ENCODE peak calls at places on chromosome 7, in ten cellular contexts. O is brain microvascular endothelial cell; K is ELR; A is AG08396; F is HCEC 1CT; U is astrocyte of the hippocampus; Z is body of pancreas; P is cardiac muscle cell; C is stimulated activated CD8-positive, alpha-beta memory T cell treated with anti-CD3 and anti-CD28 coated beads, Interleukin-12 subunit alpha, Interleukin-12 subunit beta, amount 100 ng/mL, for 1 hour; Q is GM13977. W is an unnamed sample.

GRCh38 chr7:70384891-70385290 is 747.1 kb upstream of the GALNT17 start:
- DNase-seq in Z (no peak), P (peak), C (no peak), K (no peak), O (peak), F (no peak), Q (no peak), U (peak), A (peak), W (peak)

GRCh38 chr7:4091767-4092166 is 590.3 kb upstream of the FOXK1 start:
- DNase-seq in U (no peak), O (no peak), C (no peak), F (no peak), K (peak), A (no peak), Z (no peak), Q (no peak), P (no peak), W (peak)

GRCh38 chr7:105224884-105225651 is 163.7 kb downstream of the SRPK2 start:
- DNase-seq in P (peak), F (peak), U (peak), K (peak), Z (peak), Q (peak), C (no peak), A (peak), O (peak), W (peak)

GRCh38 chr7:130910949-130911944 is 177.2 kb upstream of the KLF14 start:
- DNase-seq in C (no peak), Z (no peak), O (peak), A (no peak), P (peak), U (peak), F (peak), Q (no peak), K (peak), W (peak)

GRCh38 chr7:149809215-149809614 is 29.0 kb upstream of the ZNF862 start:
- DNase-seq in O (no peak), K (no peak), C (no peak), F (no peak), P (no peak), U (no peak), A (no peak), Z (peak), Q (no peak), W (no peak)

GRCh38 chr7:132359746-132360145 is 216.5 kb downstream of the PLXNA4 start:
- DNase-seq in U (no peak), K (no peak), A (no peak), O (no peak), F (no peak), Z (no peak), P (no peak), C (no peak), Q (no peak), W (no peak)

GRCh38 chr7:14023342-14023741 is 33.9 kb upstream of the ETV1 start:
- DNase-seq in C (no peak), U (no peak), Q (no peak), Z (no peak), O (no peak), P (no peak), K (no peak), A (no peak), F (no peak), W (no peak)

GRCh38 chr7:129017264-129017663 is 37.6 kb downstream of the TNPO3 start:
- DNase-seq in Z (no peak), Q (no peak), P (no peak), U (no peak), K (peak), A (no peak), O (no peak), C (no peak), F (no peak), W (no peak)

GRCh38 chr7:1057416-1058291 is 13.3 kb downstream of the GPR146 start:
- DNase-seq in F (no peak), P (no peak), Q (no peak), A (no peak), Z (no peak), U (no peak), K (no peak), C (no peak), O (no peak), W (no peak)

GRCh38 chr7:132551928-132552327 is 24.3 kb downstream of the PLXNA4 start:
- DNase-seq in C (no peak), P (no peak), U (no peak), Z (no peak), F (no peak), O (no peak), Q (no peak), A (no peak), K (no peak), W (no peak)

GRCh38 chr7:27210441-27211083 is 10.7 kb upstream of the HOXA13 start:
- DNase-seq in A (peak), U (peak), C (no peak), F (no peak), Q (peak), Z (no peak), K (peak), P (peak), O (peak), W (peak)

GRCh38 chr7:76047305-76047810 is 442 bp downstream of the STYXL1 start:
- DNase-seq in U (no peak), K (no peak), C (no peak), A (peak), P (peak), O (no peak), Z (no peak), F (no peak), Q (peak), W (no peak)

GRCh38 chr7:117873056-117873932 is at the start of gene CTTNBP2:
- DNase-seq in F (peak), K (peak), A (peak), Z (peak), U (peak), O (peak), P (peak), Q (peak), C (no peak), W (peak)

GRCh38 chr7:116571552-116571951 is 46.7 kb downstream of the CAV1 start:
- DNase-seq in A (no peak), C (no peak), U (no peak), P (no peak), F (no peak), K (no peak), Z (no peak), O (no peak), Q (no peak), W (peak)

GRCh38 chr7:16660702-16661464 is 14.9 kb downstream of the BZW2 start:
- DNase-seq in Q (no peak), O (no peak), Z (no peak), P (peak), C (no peak), F (peak), K (peak), U (peak), A (peak), W (peak)

GRCh38 chr7:22333680-22334141 is 23.2 kb downstream of the RAPGEF5 start:
- DNase-seq in Q (no peak), K (no peak), P (no peak), A (no peak), F (no peak), C (no peak), U (no peak), Z (peak), O (no peak), W (no peak)

GRCh38 chr7:132002343-132002968 is 446.0 kb upstream of the PODXL start:
- DNase-seq in O (no peak), K (no peak), U (no peak), P (no peak), Z (no peak), F (no peak), Q (no peak), A (no peak), C (no peak), W (peak)

GRCh38 chr7:157017639-157018327 is 7.3 kb upstream of the MNX1 start:
- DNase-seq in O (no peak), C (no peak), P (no peak), Z (no peak), K (no peak), F (no peak), A (no peak), Q (peak), U (no peak), W (no peak)

GRCh38 chr7:20466425-20467125 is 135.9 kb downstream of the ITGB8 start:
- DNase-seq in O (no peak), Q (no peak), K (no peak), Z (no peak), F (no peak), A (no peak), P (no peak), U (no peak), C (no peak), W (no peak)

GRCh38 chr7:4613855-4614548 is 68.1 kb upstream of the FOXK1 start:
- DNase-seq in U (peak), Q (no peak), A (peak), Z (no peak), C (no peak), P (peak), F (no peak), K (peak), O (peak), W (peak)

GRCh38 chr7:75931676-75932075 is 16.7 kb downstream of the POR start:
- DNase-seq in P (no peak), F (no peak), A (no peak), K (no peak), C (no peak), Z (no peak), U (no peak), Q (no peak), O (no peak), W (no peak)

GRCh38 chr7:41693150-41693997 is 9.5 kb downstream of the INHBA start:
- DNase-seq in A (no peak), U (no peak), Z (no peak), P (peak), C (no peak), Q (no peak), K (peak), F (peak), O (no peak), W (no peak)

GRCh38 chr7:55573526-55573925 is 1.2 kb upstream of the VOPP1 start:
- DNase-seq in P (peak), Z (no peak), K (peak), F (peak), C (no peak), Q (no peak), U (peak), A (peak), O (no peak), W (peak)

GRCh38 chr7:21946228-21946709 is 570 bp upstream of the CDCA7L start:
- DNase-seq in Q (no peak), F (peak), A (no peak), O (no peak), U (no peak), C (no peak), K (peak), Z (no peak), P (no peak), W (no peak)

GRCh38 chr7:1733206-1733907 is 63.3 kb downstream of the ELFN1 start:
- DNase-seq in Q (no peak), K (no peak), P (no peak), U (no peak), F (no peak), C (no peak), O (no peak), Z (no peak), A (no peak), W (no peak)

GRCh38 chr7:155277385-155277994 is 20.2 kb upstream of the INSIG1 start:
- DNase-seq in A (no peak), Q (no peak), U (no peak), K (peak), F (peak), O (no peak), C (no peak), Z (no peak), P (no peak), W (no peak)

GRCh38 chr7:50308301-50309129 is 4.0 kb downstream of the IKZF1 start:
- DNase-seq in C (no peak), Q (no peak), O (no peak), U (no peak), A (no peak), K (no peak), F (no peak), Z (no peak), P (no peak), W (no peak)

GRCh38 chr7:138563808-138564207 is 103.7 kb downstream of the TRIM24 start:
- DNase-seq in Z (no peak), C (no peak), F (no peak), P (no peak), A (no peak), Q (no peak), U (no peak), K (no peak), O (no peak), W (no peak)

GRCh38 chr7:137846588-137847417 is at the start of gene DGKI:
- DNase-seq in P (peak), Q (peak), K (peak), C (no peak), O (no peak), U (peak), Z (no peak), F (no peak), A (peak), W (no peak)

GRCh38 chr7:149787428-149788299 is 14.3 kb upstream of the ZNF467 start:
- DNase-seq in Q (no peak), F (no peak), O (no peak), P (peak), C (no peak), U (no peak), K (peak), Z (peak), A (no peak), W (no peak)

GRCh38 chr7:1919539-1920265 is 249.6 kb downstream of the ELFN1 start:
- DNase-seq in K (no peak), A (peak), O (no peak), Z (peak), P (no peak), F (no peak), Q (no peak), U (no peak), C (no peak), W (no peak)

GRCh38 chr7:139626817-139627216 is 103.3 kb downstream of the CLEC2L start:
- DNase-seq in K (no peak), F (no peak), P (no peak), Q (no peak), C (no peak), O (no peak), A (no peak), Z (no peak), U (no peak), W (no peak)

GRCh38 chr7:74334026-74334425 is 44.8 kb downstream of the CLIP2 start:
- DNase-seq in O (peak), P (peak), Q (no peak), U (peak), Z (no peak), C (no peak), K (peak), F (peak), A (no peak), W (peak)

GRCh38 chr7:95577137-95577536 is 19.2 kb downstream of the PDK4 start:
- DNase-seq in A (no peak), K (peak), Q (no peak), Z (no peak), P (no peak), F (no peak), U (no peak), C (no peak), O (no peak), W (peak)

GRCh38 chr7:114533151-114533550 is 118.5 kb downstream of the FOXP2 start:
- DNase-seq in F (no peak), P (no peak), Q (no peak), O (no peak), Z (no peak), A (no peak), C (no peak), U (no peak), K (no peak), W (no peak)

GRCh38 chr7:42139751-42140150 is 97.3 kb downstream of the GLI3 start:
- DNase-seq in F (no peak), A (no peak), P (no peak), Z (no peak), U (no peak), O (no peak), Q (no peak), C (no peak), K (no peak), W (no peak)

GRCh38 chr7:130112662-130113425 is 42.5 kb downstream of the KLHDC10 start:
- DNase-seq in O (no peak), C (no peak), P (no peak), F (no peak), Q (no peak), A (no peak), U (no peak), K (no peak), Z (no peak), W (no peak)

GRCh38 chr7:7212612-7213011 is 30.3 kb downstream of the C1GALT1 start:
- DNase-seq in Q (no peak), F (peak), C (no peak), K (no peak), Z (no peak), P (peak), O (peak), A (no peak), U (peak), W (no peak)

GRCh38 chr7:27921081-27921836 is 181.3 kb downstream of the TAX1BP1 start:
- DNase-seq in Q (peak), A (peak), Z (peak), C (no peak), K (peak), O (peak), F (peak), U (peak), P (peak), W (peak)